ENCODE peak calls at places on chromosome 13, in four cellular contexts. X is K562, R is H1, Z is GM12878. U is an unnamed sample.

GRCh38 chr13:106143930-106144709 is 391.3 kb downstream of the EFNB2 start:
- DNase-seq in X (no peak), R (no peak), Z (no peak), U (no peak)

GRCh38 chr13:91017669-91018053 is 329.8 kb upstream of the MIR17HG start:
- DNase-seq in X (peak), R (peak), Z (no peak), U (no peak)

GRCh38 chr13:92941167-92941566 is 285.4 kb upstream of the GPC6 start:
- DNase-seq in X (no peak), R (no peak), Z (no peak), U (no peak)

GRCh38 chr13:29858667-29859066 is 8.2 kb upstream of the UBL3 start:
- DNase-seq in X (no peak), R (no peak), Z (no peak), U (no peak)

GRCh38 chr13:27704681-27705080 is 83.0 kb downstream of the POLR1D start:
- DNase-seq in X (no peak), R (no peak), Z (peak), U (no peak)

GRCh38 chr13:41565221-41565620 is 107.9 kb downstream of the RGCC start:
- DNase-seq in X (no peak), R (no peak), Z (no peak), U (peak)

GRCh38 chr13:21234537-21234936 is 58.1 kb downstream of the MRPL57 start:
- DNase-seq in X (no peak), R (no peak), Z (no peak), U (peak)

GRCh38 chr13:74258951-74259350 is 124.7 kb upstream of the KLF12 start:
- DNase-seq in X (no peak), R (no peak), Z (no peak), U (no peak)

GRCh38 chr13:97460004-97460756 is 26.2 kb downstream of the RAP2A start:
- DNase-seq in X (no peak), R (no peak), Z (peak), U (no peak)

GRCh38 chr13:32175307-32175706 is 139.9 kb downstream of the ZAR1L start:
- DNase-seq in X (peak), R (no peak), Z (no peak), U (no peak)

GRCh38 chr13:112679381-112679780 is 10.5 kb upstream of the ATP11A start:
- DNase-seq in X (no peak), R (no peak), Z (no peak), U (no peak)

DNA sequence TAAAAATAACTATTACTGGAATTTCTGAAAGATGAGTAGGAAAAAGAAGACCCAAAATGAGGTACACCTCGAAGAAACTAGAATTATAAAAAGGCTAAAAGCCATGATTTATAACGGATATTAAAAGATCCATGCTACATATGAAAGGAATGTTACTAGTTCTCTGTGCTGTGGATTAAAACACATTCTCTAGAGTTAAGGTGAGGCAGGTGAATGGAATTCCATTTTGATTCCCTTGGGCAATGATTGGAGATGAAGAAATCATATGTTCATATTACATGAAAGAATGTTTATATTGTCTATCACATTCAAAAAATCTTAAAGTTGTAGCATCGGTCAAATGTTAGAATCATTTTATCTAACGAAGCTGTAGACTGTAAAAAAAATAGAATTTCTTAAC is 783.7 kb downstream of the PCDH9 start:
- DNase-seq in X (no peak), R (no peak), Z (no peak), U (no peak)
- TF ChIP-seq YY1 in X (no peak), R (no peak), Z (no peak), U (no peak)

GRCh38 chr13:102845630-102846260 is at the start of gene ERCC5:
- DNase-seq in X (peak), R (peak), Z (peak), U (peak)
- TF ChIP-seq POLR2A in X (peak), R (peak), Z (peak), U (peak)

DNA sequence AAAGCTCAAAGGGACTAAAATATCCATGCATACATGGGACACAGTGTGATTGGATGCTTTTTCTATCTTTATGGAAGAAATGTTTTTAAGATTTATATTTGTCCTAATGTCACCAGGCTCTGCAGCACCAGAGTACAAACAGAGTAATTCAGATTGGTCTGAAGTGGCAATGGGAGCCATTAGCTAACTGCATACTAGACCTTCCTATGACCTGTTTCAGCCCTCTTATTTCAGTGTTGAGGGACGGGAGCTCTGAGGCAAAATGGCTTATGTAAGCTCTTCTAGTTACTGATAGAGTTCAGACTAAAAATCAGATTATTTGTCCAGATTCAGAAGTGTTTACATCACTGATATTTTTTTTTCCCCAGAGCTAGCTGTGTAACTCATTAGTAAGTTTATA is 4.9 kb downstream of the SLAIN1 start:
- DNase-seq in X (no peak), R (no peak), Z (no peak), U (no peak)
- TF ChIP-seq GABPA in X (no peak), R (no peak), Z (no peak), U (no peak)

GRCh38 chr13:77516342-77516789 is 19.1 kb upstream of the SCEL start:
- DNase-seq in X (no peak), R (no peak), Z (no peak), U (no peak)
- TF ChIP-seq YY1 in X (no peak), R (no peak), Z (no peak), U (no peak)

GRCh38 chr13:30972888-30973377 is 40.5 kb downstream of the TEX26 start:
- DNase-seq in X (no peak), R (no peak), Z (no peak), U (no peak)
- TF ChIP-seq POLR2A in X (no peak), R (no peak), Z (no peak), U (no peak)

DNA sequence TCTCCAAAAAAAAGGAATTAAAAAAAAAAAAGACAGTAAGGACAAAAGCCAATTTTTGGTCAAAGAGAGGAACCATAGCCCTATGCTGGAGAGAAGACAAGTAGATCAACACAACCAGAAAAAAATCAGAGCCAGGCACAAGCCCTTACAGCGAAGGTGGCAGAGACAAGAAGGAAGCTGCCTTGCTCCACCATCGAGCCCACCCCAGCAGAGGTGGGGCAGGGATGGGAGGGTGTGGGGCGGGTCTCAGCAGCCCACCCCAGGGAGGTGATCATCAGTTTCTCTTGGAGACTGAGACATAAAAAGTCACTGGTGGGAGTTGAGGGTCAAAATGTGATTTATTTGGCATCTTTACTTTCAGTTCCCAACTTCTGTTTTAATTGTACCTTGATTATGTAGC is 332.4 kb downstream of the FOXO1 start:
- DNase-seq in X (no peak), R (no peak), Z (no peak), U (no peak)
- TF ChIP-seq GABPA in X (no peak), R (no peak), Z (no peak), U (no peak)

DNA sequence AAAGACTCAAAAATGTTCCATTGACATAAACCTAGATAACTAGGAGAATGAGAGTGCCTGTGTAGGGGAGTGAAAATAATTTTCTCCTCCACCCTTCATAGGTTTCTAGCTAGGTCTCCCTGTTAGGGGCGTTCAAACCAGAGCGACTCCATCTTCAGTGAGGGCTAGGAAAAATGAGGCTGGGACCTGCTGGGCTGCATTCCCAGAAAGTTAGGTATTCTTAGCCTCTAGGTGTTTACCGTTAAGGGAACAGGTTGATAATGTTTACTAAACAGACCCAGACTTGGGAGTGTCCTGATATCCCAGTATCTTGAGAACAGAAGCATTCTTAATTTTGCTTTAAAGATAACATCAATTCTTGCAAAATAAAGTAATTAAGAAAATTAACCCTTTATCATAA is 20.1 kb downstream of the PABPC3 start:
- DNase-seq in X (no peak), R (no peak), Z (no peak), U (no peak)
- TF ChIP-seq YY1 in X (no peak), R (no peak), Z (no peak), U (no peak)

DNA sequence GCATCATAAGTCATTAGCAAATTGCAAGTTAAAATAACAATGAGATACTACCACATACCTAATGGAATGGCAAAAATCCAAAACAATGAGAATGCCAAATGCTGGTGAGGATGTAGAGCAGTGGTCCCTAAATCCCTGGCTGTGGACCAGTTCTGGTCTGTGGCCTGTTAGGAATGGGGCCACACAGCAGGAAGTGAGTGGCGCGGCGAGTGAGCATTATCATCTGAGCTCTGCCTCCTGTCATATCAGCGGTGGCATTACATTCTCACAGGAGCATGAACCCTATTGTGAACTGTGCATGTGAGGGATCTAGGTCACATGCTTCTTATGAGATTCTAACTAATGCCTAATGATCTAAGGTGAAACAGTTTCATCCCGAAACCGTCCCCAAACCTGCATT is 1694.4 kb downstream of the EFNB2 start:
- DNase-seq in X (no peak), R (no peak), Z (no peak), U (no peak)
- TF ChIP-seq POLR2A in X (no peak), R (no peak), Z (no peak), U (no peak)

DNA sequence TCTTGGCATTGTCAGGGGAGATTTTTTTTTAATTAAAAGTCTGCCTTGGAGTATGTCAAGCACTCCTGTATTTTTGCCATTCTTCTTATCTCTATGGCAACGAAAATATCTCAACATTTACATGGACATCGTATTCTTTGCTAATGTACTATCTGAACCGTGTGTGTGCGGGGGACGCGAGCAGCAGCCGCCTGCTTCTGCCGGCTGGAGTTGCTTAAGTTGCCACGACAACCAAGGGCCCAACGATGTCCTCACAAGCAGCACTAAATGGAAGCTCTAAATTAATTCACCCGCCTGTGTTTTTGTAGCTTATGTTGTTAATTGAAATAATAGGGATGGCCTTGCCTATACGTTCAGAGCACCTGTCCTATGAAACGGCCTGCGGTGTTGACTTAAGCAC is 309.5 kb downstream of the TEX29 start:
- DNase-seq in X (no peak), R (no peak), Z (no peak), U (no peak)
- TF ChIP-seq GABPA in X (no peak), R (no peak), Z (no peak), U (no peak)

GRCh38 chr13:109412232-109412935 is 374.0 kb downstream of the IRS2 start:
- DNase-seq in X (peak), R (peak), Z (no peak), U (no peak)
- TF ChIP-seq YY1 in X (no peak), R (no peak), Z (no peak), U (no peak)